ENCODE peak calls at places on chromosomes 16 and 17, in nine cellular contexts. C is T-cell; B is COLO829; D is activated CD8-positive, alpha-beta memory T cell treated with anti-CD3 and anti-CD28 coated beads for 48 hours; N is AG04449; U is activated T-helper 1 cell treated with anti-CD3 and anti-CD28 coated beads, Interleukin-2, amount 50 U/mL, for 16 hours; M is HTR-8/SVneo; H is tibial artery; S is thoracic aorta. K is an unnamed sample.

GRCh38 chr16:22888791-22889190 is 74.8 kb downstream of the HS3ST2 start:
- DNase-seq in B (no peak), U (no peak), N (no peak), S (no peak), H (no peak), M (no peak), C (no peak), D (no peak), K (no peak)

GRCh38 chr16:2386990-2387389 is 42.3 kb upstream of the CCNF start:
- DNase-seq in U (no peak), B (no peak), C (no peak), N (no peak), M (no peak), H (no peak), D (no peak), S (no peak), K (no peak)

GRCh38 chr16:54447606-54448440 is 161.2 kb upstream of the IRX3 start:
- DNase-seq in H (no peak), M (peak; percentile 73), C (no peak), S (no peak), U (no peak), N (peak; percentile 45), B (no peak), D (no peak), K (peak; percentile 44)

GRCh38 chr17:73335591-73336503 is 24.0 kb upstream of the CDC42EP4 start:
- DNase-seq in H (no peak), M (no peak), U (no peak), D (no peak), N (no peak), B (no peak), S (no peak), C (no peak), K (no peak)

GRCh38 chr16:30115238-30115637 is 1.9 kb upstream of the GDPD3 start:
- DNase-seq in D (no peak), C (no peak), N (no peak), M (no peak), B (no peak), S (no peak), U (no peak), H (no peak), K (peak; percentile 64)

GRCh38 chr17:17503566-17504130 is 7.5 kb upstream of the RASD1 start:
- DNase-seq in D (no peak), N (no peak), H (no peak), C (no peak), U (no peak), S (no peak), B (no peak), M (no peak), K (no peak)

GRCh38 chr16:83402160-83402794 is 405.5 kb upstream of the HSBP1 start:
- DNase-seq in N (no peak), B (no peak), C (no peak), H (no peak), D (no peak), S (no peak), M (no peak), U (no peak), K (no peak)

GRCh38 chr17:18025596-18026407 is 13.2 kb downstream of the ATPAF2 start:
- DNase-seq in C (no peak), H (peak; percentile 17), B (peak; percentile 75), N (no peak), D (no peak), S (no peak), U (no peak), M (no peak), K (no peak)

GRCh38 chr16:75193265-75193650 is 13.7 kb downstream of the CTRB2 start:
- DNase-seq in D (no peak), N (no peak), U (no peak), M (no peak), H (no peak), C (no peak), S (no peak), B (no peak), K (no peak)

GRCh38 chr16:3729161-3730112 is 12.1 kb upstream of the TRAP1 start:
- DNase-seq in U (no peak), D (no peak), S (no peak), M (no peak), C (no peak), N (no peak), H (no peak), B (no peak), K (no peak)

GRCh38 chr17:19904412-19904811 is 36.7 kb upstream of the ULK2 start:
- DNase-seq in N (no peak), D (no peak), M (no peak), B (no peak), H (no peak), C (no peak), U (no peak), S (no peak), K (no peak)

GRCh38 chr17:75778861-75779249 is 5.8 kb upstream of the UNK start:
- DNase-seq in U (no peak), D (no peak), S (no peak), M (no peak), H (no peak), B (no peak), C (peak; percentile 68), N (no peak), K (peak; percentile 69)

GRCh38 chr16:31695667-31696066 is 168.0 kb downstream of the AHSP start:
- DNase-seq in U (no peak), N (no peak), C (peak; percentile 75), S (no peak), H (no peak), D (no peak), B (no peak), M (no peak), K (no peak)

GRCh38 chr16:86232496-86232895 is 277.8 kb upstream of the FOXF1 start:
- DNase-seq in C (no peak), M (no peak), B (no peak), U (no peak), S (no peak), D (no peak), N (no peak), H (no peak), K (no peak)

GRCh38 chr17:39617100-39617445 is 9.4 kb upstream of the NEUROD2 start:
- DNase-seq in U (no peak), C (no peak), S (no peak), M (no peak), H (no peak), D (no peak), N (no peak), B (no peak), K (no peak)

GRCh38 chr17:72176902-72177660 is 56.3 kb downstream of the SOX9 start:
- DNase-seq in M (no peak), B (no peak), H (no peak), N (no peak), C (no peak), D (no peak), U (no peak), S (no peak), K (no peak)